ENCODE peak calls at places on chromosomes 16 and 17, in six cellular contexts. K is K562, N is Caco-2, D is B cell, B is adrenal gland, L is bronchial epithelial cell. I is an unnamed sample.
A peak's percentile ranks its signal among the peaks of the same experiment; 100 is the strongest.

GRCh38 chr16:11431915-11432465 is 86.7 kb downstream of the RMI2 start:
- DNase-seq in N (no peak), B (no peak), L (peak; percentile 7), D (no peak), K (no peak), I (no peak)

GRCh38 chr16:19432429-19432828 is 14.7 kb downstream of the TMC5 start:
- DNase-seq in K (peak; percentile 18), B (no peak), D (no peak), L (peak; percentile 91), N (no peak), I (no peak)

GRCh38 chr16:30875881-30876791 is 17.7 kb downstream of the BCL7C start:
- DNase-seq in B (no peak), K (peak; percentile 79), D (peak; percentile 57), L (peak; percentile 23), N (no peak), I (no peak)

GRCh38 chr16:14510939-14511797 is 118.9 kb downstream of the PARN start:
- DNase-seq in K (no peak), N (no peak), D (no peak), L (peak; percentile 96), B (no peak), I (no peak)

GRCh38 chr17:18041776-18042175 is 2.6 kb downstream of the GID4 start:
- DNase-seq in N (no peak), D (no peak), B (no peak), K (peak; percentile 9), L (peak; percentile 91), I (no peak)

GRCh38 chr16:59046335-59046734 is 312.2 kb upstream of the GOT2 start:
- DNase-seq in N (no peak), B (no peak), D (no peak), K (no peak), L (no peak), I (no peak)

GRCh38 chr17:53061446-53061845 is 761.3 kb upstream of the KIF2B start:
- DNase-seq in N (no peak), K (no peak), B (no peak), L (no peak), D (no peak), I (no peak)

GRCh38 chr16:2776500-2777139 is 460 bp downstream of the ELOB start:
- DNase-seq in K (peak; percentile 32), B (no peak), N (no peak), D (peak; percentile 66), L (no peak), I (peak; percentile 44)

GRCh38 chr17:57296231-57296630 is 39.9 kb downstream of the MSI2 start:
- DNase-seq in K (no peak), N (no peak), B (no peak), L (no peak), D (no peak), I (no peak)

GRCh38 chr17:4492762-4493561 is 5.7 kb upstream of the SPNS2 start:
- DNase-seq in L (peak; percentile 90), N (peak; percentile 78), K (peak; percentile 67), D (peak; percentile 33), B (peak; percentile 56), I (no peak)

DNA sequence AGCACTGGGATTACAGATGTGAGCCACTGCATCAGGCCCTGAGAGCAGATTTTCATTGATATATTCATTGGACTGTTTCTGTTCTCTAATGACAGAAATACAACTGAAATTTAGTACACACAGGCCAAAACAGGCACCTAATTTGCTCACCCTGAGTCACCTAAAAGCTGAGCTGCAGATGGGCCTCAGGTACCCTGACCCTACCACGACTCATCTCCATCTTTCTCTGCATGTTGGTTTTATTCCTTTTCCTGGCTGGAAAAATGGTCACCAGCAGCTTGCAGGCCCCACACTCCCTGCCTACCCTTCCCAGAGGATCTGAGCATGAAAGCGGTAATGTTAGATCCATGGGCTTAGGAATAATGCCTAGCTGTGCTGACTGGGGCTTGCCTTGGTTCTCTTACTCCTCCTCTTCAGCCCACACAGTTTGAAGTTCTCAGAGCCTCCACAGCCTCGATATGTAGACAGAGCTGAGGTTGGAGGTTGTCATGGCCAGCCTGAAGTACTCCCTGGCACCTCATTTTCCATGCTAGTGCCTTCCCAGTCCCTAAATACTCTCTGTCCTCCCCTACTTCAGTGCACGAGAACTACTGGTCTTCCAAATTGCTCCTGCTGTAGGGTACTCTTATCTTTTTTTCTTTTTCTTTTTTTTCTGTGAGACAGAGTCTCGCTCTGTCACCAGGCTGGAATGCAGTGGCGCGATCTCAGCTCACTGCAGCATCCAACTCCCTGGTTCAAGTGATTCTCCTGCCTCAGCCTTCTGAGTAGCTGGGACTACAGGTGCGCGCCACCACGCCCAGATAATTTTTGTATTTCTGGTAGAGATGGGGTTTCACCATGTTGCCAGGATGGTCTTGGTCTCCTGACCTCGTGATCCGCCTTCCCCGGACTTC is 51.1 kb downstream of the CENPV start:
- DNase-seq in K (no peak), B (no peak), N (no peak), L (peak; percentile 59), D (no peak), I (no peak)
- TF ChIP-seq CTCF in K (no peak), B (no peak), N (no peak), L (no peak), D (no peak), I (no peak)

DNA sequence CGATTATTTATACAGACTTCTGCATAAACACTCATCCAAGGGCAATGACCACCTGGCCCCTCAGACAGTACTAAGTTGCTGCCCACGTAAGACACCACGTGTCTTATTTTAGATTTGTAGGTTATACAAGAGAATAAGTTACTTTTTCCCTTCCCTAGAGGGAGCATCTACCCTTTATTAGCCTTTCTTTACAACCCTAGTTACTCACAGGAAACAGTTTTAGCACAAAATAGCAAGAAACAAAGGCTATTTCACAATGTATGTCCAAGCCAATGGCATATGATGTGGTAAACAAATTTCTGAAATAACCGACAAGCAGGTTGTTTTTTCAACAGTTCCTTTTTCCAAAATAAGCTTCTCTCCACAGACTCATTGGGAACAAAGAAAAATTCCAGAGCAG is 50.1 kb upstream of the ERN1 start:
- DNase-seq in N (no peak), L (no peak), B (no peak), D (no peak), K (no peak), I (no peak)
- TF ChIP-seq CTCF in N (no peak), L (no peak), B (no peak), D (no peak), K (no peak), I (peak; percentile 48)

GRCh38 chr16:57447142-57447962 is at the start of the genes CIAPIN1 and COQ9:
- DNase-seq in K (peak; percentile 96), D (peak; percentile 96), B (peak; percentile 95), L (peak; percentile 84), N (peak; percentile 97), I (peak; percentile 92)
- TF ChIP-seq CTCF in K (no peak), D (no peak), B (no peak), L (no peak), N (no peak), I (no peak)

DNA sequence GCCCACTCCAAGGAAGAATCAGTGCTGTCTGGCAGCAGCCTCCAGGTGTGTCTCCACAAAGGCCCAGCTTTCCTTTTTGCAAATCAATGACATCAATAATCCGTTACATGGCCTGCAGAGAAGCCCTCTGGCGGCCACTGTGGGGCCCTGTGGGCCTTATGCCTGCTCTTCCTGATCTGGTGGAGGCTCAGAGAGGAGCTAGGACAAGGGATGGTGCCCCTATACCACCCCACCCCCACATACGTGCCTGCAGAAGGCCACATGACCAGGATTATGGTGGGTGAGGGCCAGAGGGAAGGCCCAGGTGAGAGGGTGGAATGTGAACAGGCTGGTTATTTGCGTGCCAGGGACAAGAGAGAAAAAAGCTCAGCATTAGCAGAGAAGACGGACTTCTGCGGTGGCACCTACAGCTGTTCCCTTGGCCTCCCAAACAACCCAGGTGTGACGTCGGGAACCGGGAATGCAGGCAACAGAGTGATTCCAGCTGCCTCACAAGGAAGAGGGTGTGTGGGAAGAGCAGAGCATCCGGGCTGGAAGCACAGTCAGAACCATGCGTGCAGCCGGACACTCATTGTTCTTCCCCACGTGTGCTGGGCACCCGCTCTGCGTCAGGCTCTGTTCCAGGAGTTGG is 22.5 kb downstream of the EIF4A3 start:
- DNase-seq in K (peak; percentile 35), L (peak; percentile 75), B (no peak), N (peak; percentile 62), D (no peak), I (no peak)
- TF ChIP-seq CTCF in K (peak; percentile 50), L (peak; percentile 60), B (peak; percentile 21), N (peak; percentile 59), D (no peak), I (peak; percentile 29)

DNA sequence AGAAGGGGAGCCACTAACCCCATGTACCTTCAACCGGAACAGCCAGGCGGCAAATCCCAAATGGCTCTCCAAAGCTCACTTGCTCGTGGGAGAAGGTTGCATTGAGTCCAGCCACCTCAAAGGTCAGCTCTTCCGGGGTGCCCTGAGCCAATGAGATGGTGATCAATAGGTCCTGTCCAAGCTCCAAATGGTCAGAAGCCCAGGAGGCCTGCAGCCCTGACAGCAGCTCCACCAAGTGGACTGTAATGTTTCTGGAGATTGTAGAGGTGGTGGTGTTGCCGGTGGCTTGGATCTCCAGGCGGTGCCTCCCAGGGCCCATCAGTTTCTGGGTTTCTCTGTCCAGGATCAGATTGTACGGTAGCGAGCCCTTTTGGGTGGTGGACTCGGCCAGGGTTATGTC is 39.9 kb upstream of the BCO1 start:
- DNase-seq in D (no peak), L (no peak), K (peak; percentile 42), B (no peak), N (peak; percentile 47), I (no peak)
- TF ChIP-seq CTCF in D (no peak), L (peak; percentile 31), K (peak; percentile 56), B (no peak), N (no peak), I (no peak)

GRCh38 chr17:38559025-38559879 is 46.5 kb downstream of the SRCIN1 start:
- DNase-seq in B (peak; percentile 68), K (peak; percentile 94), N (peak; percentile 97), L (peak; percentile 89), D (peak; percentile 91), I (peak; percentile 85)
- TF ChIP-seq CTCF in B (no peak), K (no peak), N (no peak), L (peak; percentile 30), D (peak; percentile 39), I (peak; percentile 13)

I was measured in CD14-positive monocyte.